ENCODE peak calls at places on chromosome 19, in five cellular contexts. V is K562, Z is SK-N-SH, T is IMR-90, S is HepG2. A is an unnamed sample.

GRCh38 chr19:17296278-17296677 is 6.9 kb downstream of the ABHD8 start:
- DNase-seq in V (no peak), T (peak; percentile 36), Z (peak; percentile 39), S (no peak), A (peak; percentile 73)

GRCh38 chr19:45396389-45397260 is 8.2 kb downstream of the PPP1R13L start:
- DNase-seq in V (peak; percentile 5), Z (no peak), T (no peak), S (no peak), A (no peak)

GRCh38 chr19:45812297-45812696 is 2.8 kb downstream of the RSPH6A start:
- DNase-seq in T (no peak), V (no peak), S (no peak), Z (no peak), A (no peak)

GRCh38 chr19:3692141-3693029 is 7.9 kb downstream of the PIP5K1C start:
- DNase-seq in S (no peak), T (no peak), Z (peak; percentile 82), V (peak; percentile 65), A (no peak)

GRCh38 chr19:3146677-3147100 is 10.9 kb downstream of the GNA15 start:
- DNase-seq in V (peak; percentile 68), S (peak; percentile 21), Z (peak; percentile 79), T (no peak), A (no peak)

GRCh38 chr19:1465191-1466016 is 13.6 kb downstream of the C19orf25 start:
- DNase-seq in V (no peak), Z (no peak), T (peak; percentile 36), S (no peak), A (no peak)

GRCh38 chr19:46944918-46945628 is 74.6 kb upstream of the NPAS1 start:
- DNase-seq in S (no peak), Z (peak; percentile 34), T (peak; percentile 70), V (peak; percentile 31), A (no peak)

GRCh38 chr19:33831835-33832234 is 35.2 kb downstream of the KCTD15 start:
- DNase-seq in S (no peak), Z (peak; percentile 30), T (no peak), V (no peak), A (no peak)

GRCh38 chr19:42224940-42225717 is 5.0 kb downstream of the ZNF526 start:
- DNase-seq in S (no peak), Z (no peak), T (no peak), V (no peak), A (no peak)

GRCh38 chr19:46367434-46367833 is 20.5 kb downstream of the PPP5C start:
- DNase-seq in V (no peak), T (no peak), Z (no peak), S (no peak), A (no peak)

GRCh38 chr19:48332662-48333466 is 7.5 kb downstream of the EMP3 start:
- DNase-seq in S (peak; percentile 93), V (peak; percentile 92), T (peak; percentile 98), Z (peak; percentile 91), A (peak; percentile 99)

GRCh38 chr19:17527326-17527725 is 15.9 kb downstream of the PGLS start:
- DNase-seq in V (no peak), Z (no peak), S (no peak), T (no peak), A (no peak)

GRCh38 chr19:46420056-46420455 is 6.7 kb upstream of the CCDC8 start:
- DNase-seq in Z (no peak), V (no peak), T (no peak), S (no peak), A (no peak)

GRCh38 chr19:15989889-15990288 is 41.1 kb downstream of the OR10H4 start:
- DNase-seq in Z (no peak), S (no peak), V (no peak), T (no peak), A (no peak)

GRCh38 chr19:16051254-16052025 is 24.9 kb upstream of the TPM4 start:
- DNase-seq in Z (no peak), V (peak; percentile 48), S (no peak), T (no peak), A (peak; percentile 53)

GRCh38 chr19:44741258-44741731 is 7.2 kb upstream of the BCL3 start:
- DNase-seq in Z (no peak), V (no peak), S (no peak), T (no peak), A (no peak)

GRCh38 chr19:46000497-46001246 is 5.4 kb downstream of the CCDC61 start:
- DNase-seq in T (no peak), V (peak; percentile 85), Z (peak; percentile 95), S (no peak), A (no peak)

GRCh38 chr19:28296506-28296905 is 916.4 kb downstream of the UQCRFS1 start:
- DNase-seq in S (no peak), T (no peak), Z (no peak), V (no peak), A (no peak)

GRCh38 chr19:42159942-42160341 is 27.7 kb upstream of the POU2F2 start:
- DNase-seq in T (no peak), S (no peak), Z (no peak), V (no peak), A (no peak)

GRCh38 chr19:31064486-31064885 is 284.8 kb downstream of the TSHZ3 start:
- DNase-seq in V (no peak), S (no peak), T (no peak), Z (peak; percentile 16), A (no peak)

GRCh38 chr19:46739290-46739771 is 6.5 kb upstream of the FKRP start:
- DNase-seq in V (no peak), T (no peak), S (no peak), Z (no peak), A (no peak)

GRCh38 chr19:58098682-58098998 is 609 bp upstream of the ZSCAN18 start:
- DNase-seq in Z (peak; percentile 26), T (no peak), S (no peak), V (no peak), A (no peak)
- H3K27ac ChIP-seq in Z (peak overlapping the region; percentile 86), T (no peak overlapping the region), S (no peak overlapping the region), V (no peak overlapping the region), A (no peak overlapping the region)

DNA sequence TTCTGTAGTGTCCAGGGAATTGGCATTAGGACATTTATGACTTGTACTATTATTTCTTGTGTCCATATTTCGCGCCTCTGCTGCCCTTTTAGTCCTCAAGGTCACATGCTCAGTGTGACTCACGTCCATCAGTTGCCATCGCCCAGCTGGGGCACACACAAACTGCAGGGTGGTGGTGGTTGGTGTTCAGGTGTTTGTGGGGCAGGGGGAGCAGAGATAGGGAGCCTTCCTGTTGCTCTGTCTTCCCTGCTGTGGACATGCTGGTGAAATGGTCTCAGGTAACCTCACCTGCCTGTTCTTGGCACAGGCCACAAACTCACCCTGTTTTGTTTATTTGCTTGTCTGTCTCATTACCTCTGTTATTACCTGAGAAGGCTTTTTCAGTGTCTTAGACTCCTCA is 22.4 kb downstream of the PRR12 start:
- DNase-seq in Z (no peak), T (no peak), S (no peak), V (no peak), A (peak; percentile 68)
- TF ChIP-seq RFX5 in Z (no peak), T (no peak), S (no peak), V (no peak), A (no peak)

GRCh38 chr19:23855676-23856075 is 59.0 kb upstream of the ZNF726 start:
- DNase-seq in Z (no peak), T (no peak), V (no peak), S (no peak), A (no peak)

GRCh38 chr19:23851966-23852365 is 62.7 kb upstream of the ZNF726 start:
- DNase-seq in V (no peak), Z (no peak), T (no peak), S (no peak), A (no peak)
- H3K27ac ChIP-seq in V (no peak overlapping the region), Z (no peak overlapping the region), T (no peak overlapping the region), S (no peak overlapping the region), A (no peak overlapping the region)

DNA sequence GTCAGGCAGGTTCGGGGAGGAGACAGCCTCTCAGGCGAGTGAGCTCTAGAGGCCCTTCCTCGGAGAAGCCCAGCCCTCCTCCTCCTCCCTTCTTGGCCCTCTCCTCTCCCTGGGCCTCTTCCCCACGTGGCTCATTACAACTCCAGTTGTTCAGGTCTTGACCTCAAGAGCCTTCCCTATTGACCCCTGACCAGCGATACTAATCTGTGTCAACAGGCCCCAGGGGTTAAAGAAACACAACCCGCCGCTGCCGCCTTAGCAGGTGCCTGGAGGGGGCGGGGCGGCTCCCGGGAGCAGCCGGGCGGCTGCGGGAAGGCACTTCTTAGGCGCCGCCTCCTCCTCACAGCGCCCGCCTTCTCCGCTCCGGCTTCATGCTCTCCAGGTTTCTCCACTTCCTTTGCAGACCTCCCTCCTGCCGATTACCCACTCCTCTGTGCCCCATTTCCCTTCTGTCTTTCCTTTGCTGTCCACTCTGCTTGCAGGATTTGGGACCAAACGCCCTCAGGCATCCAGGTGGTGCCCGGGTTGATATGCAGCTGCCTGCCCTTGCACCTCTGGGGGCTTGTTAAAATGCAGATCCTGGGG is 51.0 kb downstream of the LYL1 start:
- DNase-seq in V (peak; percentile 95), Z (no peak), S (peak; percentile 54), T (peak; percentile 24), A (no peak)
- TF ChIP-seq RFX5 in V (no peak), Z (no peak), S (no peak), T (no peak), A (no peak)

DNA sequence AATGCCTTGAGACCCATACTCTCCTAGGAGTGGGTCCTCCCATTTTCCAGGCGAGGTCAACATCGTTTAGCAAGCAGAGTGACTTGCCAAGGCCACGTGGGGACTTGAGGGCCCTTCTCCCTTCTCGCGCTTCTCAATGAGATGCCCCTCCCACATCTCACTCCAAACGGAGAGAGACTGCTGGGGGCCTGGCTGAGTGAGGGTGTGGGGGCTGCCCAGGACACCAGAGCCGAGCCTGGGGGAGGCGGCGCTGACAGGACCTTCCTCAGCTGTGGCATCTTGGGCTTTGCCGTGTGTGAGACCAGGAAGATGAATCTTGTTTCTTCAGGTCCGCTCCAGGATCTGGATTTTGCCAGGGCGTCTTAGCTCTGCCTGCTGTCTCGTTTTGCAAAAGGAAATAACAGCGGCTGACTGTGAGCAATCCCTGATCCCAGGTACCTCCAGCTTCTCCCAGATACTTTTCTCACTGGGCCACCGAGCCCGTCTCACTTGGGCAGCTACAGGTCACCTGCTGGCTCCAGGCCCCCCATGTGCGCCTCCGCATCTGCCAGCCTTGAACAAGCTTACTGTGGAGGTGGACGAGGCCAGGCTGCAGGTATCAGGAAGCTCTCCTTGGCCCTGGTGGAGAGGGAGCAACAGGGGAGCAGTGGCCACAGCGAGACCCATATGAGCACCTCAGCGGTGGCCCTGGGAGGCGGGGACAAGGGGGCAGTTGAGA is 6.0 kb downstream of the COX6B2 start:
- DNase-seq in Z (no peak), V (no peak), S (no peak), T (no peak), A (no peak)
- H3K27ac ChIP-seq in Z (no peak overlapping the region), V (no peak overlapping the region), S (no peak overlapping the region), T (no peak overlapping the region), A (no peak overlapping the region)

DNA sequence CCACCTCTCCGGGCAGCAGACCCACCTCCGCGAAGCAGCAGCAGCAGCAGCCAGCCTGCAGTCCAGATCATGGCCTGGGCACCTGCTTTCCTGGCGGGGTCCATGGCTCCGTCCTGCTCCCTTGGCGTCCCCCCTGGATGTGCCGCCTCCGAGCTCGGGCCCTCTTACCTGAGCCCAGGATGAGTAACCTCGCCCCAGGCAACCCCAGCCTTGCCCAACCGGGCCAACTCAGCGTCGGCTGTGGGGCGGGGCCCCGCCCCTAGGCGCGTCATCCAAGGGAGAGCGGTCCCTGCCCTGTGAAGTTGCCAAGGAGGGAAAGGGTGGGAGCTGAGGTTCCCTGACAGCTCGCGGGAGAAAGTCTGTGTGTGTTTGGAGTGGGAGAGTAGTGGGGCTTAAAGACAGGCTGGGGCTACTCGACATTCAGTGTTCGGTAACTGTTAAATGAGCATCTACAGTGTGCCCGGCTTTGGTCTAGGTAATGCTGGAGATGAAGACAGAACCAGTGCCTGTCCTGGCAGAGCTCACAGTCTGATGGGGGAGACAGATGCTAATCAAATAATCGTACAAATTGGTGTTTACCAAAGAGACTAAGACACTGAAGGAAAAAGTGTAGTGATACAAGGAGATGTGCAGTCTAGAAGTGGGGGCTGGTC is at the start of gene LYPD3:
- DNase-seq in Z (no peak), V (peak; percentile 38), S (no peak), T (peak; percentile 31), A (no peak)
- TF ChIP-seq RFX5 in Z (no peak), V (no peak), S (no peak), T (no peak), A (no peak)

A was measured in A549.